ENCODE peak calls at places on chromosome 12, in four cellular contexts. Z, T, E and O are unnamed samples.

GRCh38 chr12:68397566-68398158 is 65.5 kb upstream of the MDM1 start:
- DNase-seq in Z (no peak), T (no peak), E (no peak), O (no peak)

GRCh38 chr12:54394986-54395385 is 10.5 kb upstream of the ZNF385A start:
- DNase-seq in Z (no peak), E (no peak), T (no peak), O (no peak)

GRCh38 chr12:116455540-116456306 is 103.5 kb upstream of the MAP1LC3B2 start:
- DNase-seq in E (no peak), Z (peak; percentile 82), T (no peak), O (no peak)

GRCh38 chr12:129615001-129615400 is 288.8 kb downstream of the TMEM132D start:
- DNase-seq in Z (no peak), E (no peak), T (no peak), O (no peak)

GRCh38 chr12:2488596-2488995 is 306.2 kb upstream of the FKBP4 start:
- DNase-seq in Z (no peak), E (no peak), T (no peak), O (no peak)

GRCh38 chr12:131912526-131913274 is 16.4 kb upstream of the PUS1 start:
- DNase-seq in E (no peak), T (no peak), Z (peak; percentile 65), O (no peak)

GRCh38 chr12:64061868-64062375 is 160.2 kb downstream of the KICS2 start:
- DNase-seq in Z (no peak), E (no peak), T (no peak), O (no peak)

GRCh38 chr12:43028826-43029225 is 439.3 kb upstream of the PRICKLE1 start:
- DNase-seq in E (no peak), T (no peak), Z (no peak), O (no peak)